ENCODE peak calls at places on chromosomes 6 and 20, in four cellular contexts. I, F, G and E are unnamed samples.

GRCh38 chr20:14406495-14406894 is 69.1 kb upstream of the FLRT3 start:
- DNase-seq in I (no peak), F (no peak), G (no peak), E (no peak)

GRCh38 chr6:121436172-121436965 is 923 bp downstream of the GJA1 start:
- DNase-seq in I (no peak), F (no peak), G (no peak), E (no peak)

GRCh38 chr6:163324928-163325784 is 89.4 kb upstream of the QKI start:
- DNase-seq in I (no peak), F (peak), G (peak), E (no peak)

GRCh38 chr20:36461600-36462439 is 79.5 kb upstream of the MYL9 start:
- DNase-seq in I (peak), F (peak), G (no peak), E (no peak)

GRCh38 chr6:4924872-4925271 is 79.0 kb downstream of the RPP40 start:
- DNase-seq in I (no peak), F (no peak), G (no peak), E (no peak)

GRCh38 chr6:41937472-41937871 is 4.1 kb downstream of the CCND3 start:
- DNase-seq in I (no peak), F (no peak), G (no peak), E (no peak)

GRCh38 chr6:52493669-52494068 is 73.5 kb downstream of the EFHC1 start:
- DNase-seq in I (no peak), F (peak), G (no peak), E (no peak)

GRCh38 chr6:37667050-37667814 is 30.5 kb downstream of the MDGA1 start:
- DNase-seq in I (no peak), F (no peak), G (no peak), E (no peak)

GRCh38 chr20:62603907-62604785 is 38.2 kb upstream of the SLCO4A1 start:
- DNase-seq in I (no peak), F (no peak), G (no peak), E (no peak)

GRCh38 chr6:108715832-108716231 is 132.4 kb upstream of the ARMC2 start:
- DNase-seq in I (no peak), F (no peak), G (no peak), E (no peak)

GRCh38 chr20:58169441-58169840 is 59.0 kb downstream of the ANKRD60 start:
- DNase-seq in I (no peak), F (peak), G (no peak), E (no peak)

GRCh38 chr6:129280719-129281118 is 397.8 kb downstream of the LAMA2 start:
- DNase-seq in I (no peak), F (no peak), G (no peak), E (no peak)

GRCh38 chr20:41100001-41100480 is 37.3 kb upstream of the PLCG1 start:
- DNase-seq in I (no peak), F (no peak), G (no peak), E (no peak)

GRCh38 chr6:134537146-134537555 is 219.2 kb upstream of the SGK1 start:
- DNase-seq in I (no peak), F (peak), G (no peak), E (peak)